ENCODE peak calls at places on chromosome 10, in five cellular contexts. X is neural crest cell, P is mesothelial cell of epicardium, M is EH, Z is activated T-cell treated with anti-CD3 and anti-CD28 coated beads for 1 hour. Y is an unnamed sample.

GRCh38 chr10:77406764-77407430 is 230.7 kb downstream of the KCNMA1 start:
- DNase-seq in X (no peak), P (no peak), M (no peak), Z (no peak), Y (no peak)

GRCh38 chr10:79260803-79261740 is 86.2 kb upstream of the PPIF start:
- DNase-seq in X (no peak), P (no peak), M (peak; percentile 45), Z (no peak), Y (peak; percentile 50)

GRCh38 chr10:129758591-129759021 is 205.5 kb downstream of the EBF3 start:
- DNase-seq in X (no peak), P (no peak), M (no peak), Z (no peak), Y (no peak)

GRCh38 chr10:79602953-79603352 is 7.8 kb upstream of the SFTPA1 start:
- DNase-seq in X (no peak), P (no peak), M (no peak), Z (no peak), Y (no peak)

GRCh38 chr10:58438986-58439385 is 53.8 kb downstream of the TFAM start:
- DNase-seq in X (no peak), P (no peak), M (no peak), Z (no peak), Y (no peak)

GRCh38 chr10:103854265-103854686 is 1.1 kb downstream of the SH3PXD2A start:
- DNase-seq in X (peak; percentile 57), P (no peak), M (peak; percentile 43), Z (no peak), Y (peak; percentile 77)

GRCh38 chr10:22693371-22693784 is 21.0 kb downstream of the PIP4K2A start:
- DNase-seq in X (no peak), P (no peak), M (peak; percentile 76), Z (no peak), Y (peak; percentile 67)

GRCh38 chr10:66414943-66415342 is 510.9 kb upstream of the LRRTM3 start:
- DNase-seq in X (no peak), P (no peak), M (no peak), Z (no peak), Y (no peak)

GRCh38 chr10:34766256-34766580 is 48.9 kb downstream of the PARD3 start:
- DNase-seq in X (no peak), P (no peak), M (no peak), Z (no peak), Y (peak; percentile 42)

GRCh38 chr10:124164252-124164651 is 70.9 kb upstream of the CHST15 start:
- DNase-seq in X (no peak), P (no peak), M (no peak), Z (no peak), Y (no peak)

GRCh38 chr10:96509017-96509641 is 4.6 kb downstream of the TLL2 start:
- DNase-seq in X (no peak), P (no peak), M (peak; percentile 86), Z (no peak), Y (no peak)

GRCh38 chr10:112227331-112227961 is 43.9 kb upstream of the GPAM start:
- DNase-seq in X (no peak), P (no peak), M (peak; percentile 91), Z (no peak), Y (peak; percentile 63)

GRCh38 chr10:5595095-5595494 is 70.3 kb downstream of the CALML3 start:
- DNase-seq in X (no peak), P (no peak), M (peak; percentile 34), Z (no peak), Y (no peak)

GRCh38 chr10:86944907-86945306 is 12.5 kb downstream of the MMRN2 start:
- DNase-seq in X (no peak), P (no peak), M (no peak), Z (no peak), Y (no peak)

GRCh38 chr10:80408198-80409085 is at the start of gene PRXL2A:
- DNase-seq in X (peak; percentile 95), P (peak; percentile 74), M (no peak), Z (peak; percentile 71), Y (peak; percentile 94)

GRCh38 chr10:33376476-33376875 is 42.0 kb upstream of the NRP1 start:
- DNase-seq in X (no peak), P (no peak), M (no peak), Z (no peak), Y (no peak)

GRCh38 chr10:112895292-112895691 is 54.8 kb upstream of the TCF7L2 start:
- DNase-seq in X (no peak), P (no peak), M (no peak), Z (no peak), Y (no peak)

GRCh38 chr10:121096617-121097431 is 245.7 kb downstream of the WDR11 start:
- DNase-seq in X (no peak), P (no peak), M (no peak), Z (no peak), Y (peak; percentile 99)

GRCh38 chr10:68251625-68252275 is 19.8 kb upstream of the ATOH7 start:
- DNase-seq in X (no peak), P (no peak), M (no peak), Z (no peak), Y (no peak)

GRCh38 chr10:62584216-62584615 is 210.0 kb downstream of the ZNF365 start:
- DNase-seq in X (no peak), P (no peak), M (peak; percentile 98), Z (no peak), Y (no peak)

GRCh38 chr10:33099748-33100147 is 141.7 kb upstream of the ITGB1 start:
- DNase-seq in X (no peak), P (no peak), M (peak; percentile 91), Z (no peak), Y (no peak)

GRCh38 chr10:16674147-16674703 is 143.0 kb downstream of the RSU1 start:
- DNase-seq in X (no peak), P (no peak), M (no peak), Z (no peak), Y (no peak)

GRCh38 chr10:45375101-45375500 is 1.1 kb downstream of the ALOX5 start:
- DNase-seq in X (no peak), P (no peak), M (no peak), Z (no peak), Y (no peak)

GRCh38 chr10:35340975-35341374 is 4.7 kb downstream of the CCNY start:
- DNase-seq in X (no peak), P (no peak), M (peak; percentile 70), Z (no peak), Y (peak; percentile 7)

GRCh38 chr10:117997673-117998072 is 49.1 kb downstream of the RAB11FIP2 start:
- DNase-seq in X (no peak), P (no peak), M (no peak), Z (no peak), Y (no peak)

GRCh38 chr10:17590969-17591645 is 26.1 kb downstream of the HACD1 start:
- DNase-seq in X (no peak), P (no peak), M (no peak), Z (no peak), Y (no peak)

GRCh38 chr10:116002735-116003134 is 270.3 kb downstream of the GFRA1 start:
- DNase-seq in X (no peak), P (no peak), M (no peak), Z (no peak), Y (no peak)

GRCh38 chr10:71333154-71333887 is 14.3 kb downstream of the SLC29A3 start:
- DNase-seq in X (no peak), P (no peak), M (no peak), Z (no peak), Y (no peak)

GRCh38 chr10:25175527-25176420 is 973 bp downstream of the GPR158 start:
- DNase-seq in X (peak; percentile 20), P (peak; percentile 40), M (no peak), Z (no peak), Y (peak; percentile 79)

GRCh38 chr10:8417631-8418030 is 363.1 kb downstream of the GATA3 start:
- DNase-seq in X (no peak), P (no peak), M (no peak), Z (no peak), Y (no peak)

GRCh38 chr10:116925061-116925460 is 75.8 kb downstream of the ENO4 start:
- DNase-seq in X (no peak), P (no peak), M (no peak), Z (no peak), Y (no peak)

GRCh38 chr10:102782698-102783540 is 39.2 kb downstream of the WBP1L start:
- DNase-seq in X (no peak), P (no peak), M (peak; percentile 78), Z (no peak), Y (peak; percentile 92)

GRCh38 chr10:114631678-114632417 is 26.2 kb downstream of the ABLIM1 start:
- DNase-seq in X (peak; percentile 44), P (peak; percentile 47), M (peak; percentile 31), Z (peak; percentile 6), Y (peak; percentile 77)

GRCh38 chr10:6219494-6219836 is 16.7 kb downstream of the PFKFB3 start:
- DNase-seq in X (no peak), P (no peak), M (no peak), Z (no peak), Y (no peak)

GRCh38 chr10:8392216-8392615 is 337.7 kb downstream of the GATA3 start:
- DNase-seq in X (no peak), P (no peak), M (peak; percentile 77), Z (no peak), Y (no peak)

GRCh38 chr10:103803941-103804340 is 51.4 kb downstream of the SH3PXD2A start:
- DNase-seq in X (no peak), P (no peak), M (no peak), Z (no peak), Y (no peak)

GRCh38 chr10:103120977-103121735 is 71.9 kb downstream of the NT5C2 start:
- DNase-seq in X (no peak), P (no peak), M (peak; percentile 33), Z (no peak), Y (peak; percentile 60)

GRCh38 chr10:13118784-13119133 is 18.8 kb downstream of the OPTN start:
- DNase-seq in X (no peak), P (no peak), M (no peak), Z (no peak), Y (no peak)

Y was measured in cardiac muscle cell.